ENCODE peak calls at places on chromosome 12, in eight cellular contexts. B, D, M, W, R, N, F and T are unnamed samples. For H3K4me1, the result is how much of the 10 kb centered on the place peaks cover.

GRCh38 chr12:91381309-91381804 is 198.7 kb upstream of the DCN start:
- DNase-seq in B (peak), N (peak), F (peak), D (peak), M (peak), R (no peak), W (peak), T (no peak)

GRCh38 chr12:124809878-124810277 is 53.8 kb downstream of the SCARB1 start:
- DNase-seq in B (peak), N (no peak), F (no peak), W (peak), M (no peak), D (no peak), R (no peak), T (no peak)

GRCh38 chr12:124764451-124764850 is 99.2 kb downstream of the SCARB1 start:
- DNase-seq in M (no peak), D (no peak), B (peak), R (no peak), W (peak), F (peak), N (no peak), T (no peak)

GRCh38 chr12:22626429-22626828 is 1.5 kb downstream of the ETNK1 start:
- DNase-seq in M (no peak), R (no peak), D (no peak), N (peak), W (peak), F (no peak), B (peak), T (no peak)

GRCh38 chr12:43349863-43350262 is 202.1 kb downstream of the ADAMTS20 start:
- DNase-seq in N (no peak), F (no peak), M (no peak), W (no peak), R (no peak), D (no peak), B (peak), T (no peak)

GRCh38 chr12:91893476-91893875 is 252.2 kb downstream of the BTG1 start:
- DNase-seq in R (no peak), W (no peak), B (no peak), F (no peak), D (no peak), N (no peak), M (no peak), T (no peak)

GRCh38 chr12:59626382-59626781 is 30.6 kb downstream of the SLC16A7 start:
- DNase-seq in M (no peak), W (peak), N (no peak), F (no peak), D (no peak), R (no peak), B (peak), T (no peak)

GRCh38 chr12:90729741-90730140 is 225.2 kb downstream of the CCER1 start:
- DNase-seq in R (no peak), M (no peak), D (no peak), W (peak), B (peak), N (no peak), F (no peak), T (no peak)

GRCh38 chr12:45590646-45591045 is 138.9 kb upstream of the ARID2 start:
- DNase-seq in W (no peak), R (no peak), B (no peak), F (no peak), N (no peak), M (no peak), D (no peak), T (no peak)

GRCh38 chr12:124837958-124838803 is 25.5 kb downstream of the SCARB1 start:
- DNase-seq in M (peak), R (peak), W (peak), D (no peak), N (no peak), F (peak), B (peak), T (peak)

GRCh38 chr12:45575417-45575816 is 154.1 kb upstream of the ARID2 start:
- DNase-seq in F (no peak), M (no peak), R (no peak), D (no peak), N (no peak), W (no peak), B (no peak), T (no peak)

GRCh38 chr12:64696065-64696741 is 63.0 kb downstream of the GNS start:
- DNase-seq in F (no peak), B (peak), M (no peak), W (peak), D (peak), N (no peak), R (peak), T (no peak)

GRCh38 chr12:12441051-12441807 is 84.4 kb downstream of the BORCS5 start:
- DNase-seq in D (no peak), R (no peak), F (no peak), W (no peak), N (no peak), M (no peak), B (no peak), T (no peak)

GRCh38 chr12:4899361-4899760 is 10.3 kb upstream of the KCNA1 start:
- DNase-seq in N (no peak), D (no peak), R (no peak), W (no peak), B (no peak), M (no peak), F (no peak), T (no peak)

GRCh38 chr12:122064034-122064777 is 14.3 kb upstream of the MLXIP start:
- DNase-seq in R (peak), N (peak), B (peak), W (peak), F (peak), D (peak), M (peak), T (peak)

DNA sequence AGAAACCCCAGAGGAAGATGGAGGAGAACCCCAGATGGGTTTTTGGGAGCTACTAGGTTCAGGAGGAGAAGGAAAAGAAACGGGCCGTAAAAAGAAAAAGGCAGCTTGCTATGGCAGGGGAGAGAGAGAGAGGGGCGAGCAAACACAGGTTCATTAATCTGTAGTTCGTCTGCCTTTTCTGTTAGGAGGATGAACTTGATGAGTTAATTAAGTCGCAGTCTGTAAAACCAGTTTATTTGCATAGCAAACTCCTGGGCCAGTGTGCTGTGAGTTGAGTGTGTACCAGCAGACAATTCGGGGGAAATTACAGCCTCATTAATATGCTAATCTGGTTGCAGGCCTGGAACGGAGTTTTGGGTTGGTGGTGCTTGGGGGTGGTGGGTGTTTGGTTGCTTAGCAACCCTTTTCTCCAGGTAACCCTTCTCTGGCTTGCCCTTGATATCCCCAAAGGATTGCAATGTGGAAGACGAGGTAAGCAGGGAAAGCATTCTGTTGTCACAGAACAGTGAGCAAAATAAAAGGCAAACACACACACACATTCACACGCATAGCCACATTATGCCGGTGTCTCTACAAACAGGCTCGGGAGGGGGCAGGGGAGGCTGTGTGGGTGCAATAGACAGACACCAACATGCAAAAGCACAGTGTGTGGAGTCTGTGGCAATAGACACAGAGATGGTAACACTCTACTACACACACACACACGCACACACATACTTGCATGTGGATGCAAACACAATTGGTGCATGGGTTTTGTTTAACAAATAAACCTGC is 29.2 kb upstream of the LHX5 start:
- DNase-seq in N (no peak), R (no peak), B (no peak), W (no peak), D (no peak), M (no peak), F (no peak), T (no peak)
- H3K4me1 ChIP-seq in N (under half), R (under half), B (under half), W (under half), D (under half), M (under half), F (under half), T (under half)

GRCh38 chr12:6327159-6327558 is 14.7 kb downstream of the TNFRSF1A start:
- DNase-seq in W (no peak), M (no peak), D (no peak), B (no peak), F (no peak), N (no peak), R (no peak), T (no peak)
- H3K27ac ChIP-seq in W (no peak), M (no peak), D (no peak), B (no peak), F (peak), N (no peak), R (no peak), T (peak)

DNA sequence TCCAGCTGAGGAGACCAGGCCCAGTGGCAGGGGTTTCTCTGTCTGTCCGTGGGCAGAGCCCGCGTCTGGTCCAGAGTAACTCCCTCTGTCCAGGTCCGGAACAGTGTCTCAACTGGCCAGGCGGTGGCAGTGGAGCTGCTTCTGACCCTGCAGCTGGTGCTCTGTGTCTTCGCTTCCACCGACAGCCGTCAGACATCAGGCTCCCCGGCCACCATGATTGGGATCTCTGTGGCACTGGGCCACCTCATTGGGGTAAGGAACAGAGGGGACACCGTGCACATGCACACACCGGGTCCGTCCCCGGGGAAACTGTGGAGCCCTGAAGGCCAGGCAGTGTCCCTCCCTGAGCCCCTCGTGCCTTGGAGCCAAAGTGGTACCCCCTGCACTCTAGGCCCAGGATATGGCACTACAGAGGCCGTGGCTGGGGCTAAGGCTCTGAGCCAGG is 1.5 kb downstream of the AQP6 start:
- DNase-seq in D (peak), F (peak), M (peak), R (peak), W (peak), N (no peak), B (peak), T (peak)
- TF ChIP-seq CTCF in D (peak), F (peak), M (peak), R (peak), W (peak), N (no peak), B (peak), T (peak)

GRCh38 chr12:110534811-110535210 is 32.7 kb downstream of the RAD9B start:
- DNase-seq in W (no peak), F (no peak), D (no peak), R (no peak), B (no peak), M (no peak), N (no peak), T (no peak)
- H3K4me1 ChIP-seq in W (under half), F (half or more), D (half or more), R (under half), B (under half), M (under half), N (half or more), T (half or more)

GRCh38 chr12:130482448-130482847 is 144.8 kb downstream of the PIWIL1 start:
- DNase-seq in N (no peak), F (no peak), D (no peak), W (no peak), R (no peak), B (no peak), M (no peak), T (no peak)

GRCh38 chr12:130480231-130480630 is 142.5 kb downstream of the PIWIL1 start:
- DNase-seq in M (no peak), N (no peak), R (no peak), F (no peak), W (no peak), D (no peak), B (no peak), T (no peak)

GRCh38 chr12:130481392-130481879 is 143.7 kb downstream of the PIWIL1 start:
- DNase-seq in R (no peak), F (no peak), N (peak), W (no peak), D (no peak), B (no peak), M (no peak), T (no peak)

GRCh38 chr12:130479401-130480125 is 141.9 kb downstream of the PIWIL1 start:
- DNase-seq in F (no peak), W (no peak), B (no peak), M (no peak), R (no peak), N (no peak), D (no peak), T (no peak)

GRCh38 chr12:130480887-130481286 is 143.2 kb downstream of the PIWIL1 start:
- DNase-seq in R (no peak), M (no peak), F (no peak), B (no peak), N (no peak), D (no peak), W (no peak), T (no peak)
- H3K27ac ChIP-seq in R (no peak), M (no peak), F (no peak), B (no peak), N (peak), D (no peak), W (no peak), T (no peak)

GRCh38 chr12:24393105-24393504 is 443.6 kb upstream of the SOX5 start:
- DNase-seq in R (no peak), M (no peak), B (no peak), F (no peak), N (no peak), W (no peak), D (no peak), T (no peak)

GRCh38 chr12:24398605-24399004 is 449.1 kb upstream of the SOX5 start:
- DNase-seq in R (no peak), W (no peak), F (no peak), N (no peak), D (no peak), B (peak), M (no peak), T (no peak)

GRCh38 chr12:24394246-24394645 is 444.8 kb upstream of the SOX5 start:
- DNase-seq in N (no peak), W (no peak), R (no peak), D (peak), B (no peak), M (no peak), F (no peak), T (no peak)

DNA sequence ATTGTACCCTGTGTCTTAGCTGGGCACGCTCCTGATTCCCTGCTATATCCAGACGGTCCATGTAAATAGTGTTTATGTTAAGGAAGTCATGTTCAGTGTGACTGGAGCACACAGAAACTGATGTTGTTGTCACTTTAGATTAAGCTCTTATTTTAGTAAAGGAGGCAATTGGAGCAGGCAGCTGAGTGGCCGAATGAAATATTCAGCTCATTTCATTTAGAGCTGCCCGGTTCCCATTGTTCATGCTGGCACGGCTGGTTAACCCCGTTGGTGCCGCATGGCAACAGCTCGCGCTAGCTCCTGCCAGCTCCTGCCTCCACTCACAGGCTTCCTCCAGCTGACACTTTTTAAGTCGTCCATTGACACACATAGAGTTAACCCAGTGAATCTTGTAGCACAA is 446.8 kb upstream of the SOX5 start:
- DNase-seq in N (no peak), R (no peak), B (no peak), F (no peak), D (no peak), M (no peak), W (no peak), T (no peak)
- TF ChIP-seq CTCF in N (no peak), R (no peak), B (no peak), F (no peak), D (no peak), M (no peak), W (no peak), T (no peak)

DNA sequence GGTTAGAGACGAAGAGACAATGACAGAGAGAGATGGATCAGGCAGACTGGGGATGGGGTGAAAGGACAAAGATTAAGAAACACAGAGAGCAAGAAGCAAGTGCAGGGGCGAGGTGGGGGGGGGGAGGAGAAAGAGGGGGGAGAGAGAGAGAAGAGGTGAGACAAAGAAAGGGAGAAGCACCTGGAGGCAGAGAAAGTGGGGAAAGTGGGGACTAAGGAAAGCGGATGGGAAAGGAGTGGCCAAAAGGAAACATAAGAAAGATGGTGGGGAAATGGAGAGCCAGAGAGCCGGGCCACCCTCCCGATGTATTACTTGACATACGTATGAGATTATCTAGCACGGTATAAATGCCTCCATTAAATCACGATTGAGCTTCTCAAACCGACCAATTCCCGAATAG is 18.5 kb upstream of the TBX3 start:
- DNase-seq in F (no peak), N (no peak), B (no peak), D (no peak), M (no peak), W (no peak), R (no peak), T (no peak)
- H3K4me1 ChIP-seq in F (under half), N (under half), B (under half), D (under half), M (under half), W (under half), R (under half), T (under half)

GRCh38 chr12:6912164-6912956 is 2.0 kb upstream of the ENO2 start:
- DNase-seq in M (no peak), D (no peak), F (no peak), N (no peak), R (no peak), W (no peak), B (no peak), T (no peak)
- H3K27ac ChIP-seq in M (no peak), D (no peak), F (no peak), N (no peak), R (no peak), W (no peak), B (no peak), T (no peak)

DNA sequence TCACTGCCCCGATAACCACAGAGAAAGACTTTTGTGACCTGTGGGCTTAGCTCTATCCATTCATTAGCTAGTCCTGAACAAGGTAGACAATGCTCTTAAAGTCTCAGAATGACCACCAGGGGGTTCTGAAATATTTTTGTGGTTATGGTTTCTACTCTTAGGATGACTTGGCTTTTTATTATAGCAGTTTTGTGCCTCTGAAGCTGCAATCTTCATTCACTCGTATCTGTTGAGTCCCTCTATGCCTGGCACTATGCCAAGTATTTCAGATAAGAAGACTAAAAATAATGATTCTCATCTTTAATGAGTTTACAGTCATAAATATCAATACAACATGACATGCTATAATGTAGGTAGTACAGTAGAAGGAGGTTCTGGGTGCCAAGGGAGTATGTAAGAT is 130.8 kb upstream of the TRHDE start:
- DNase-seq in W (peak), D (no peak), R (peak), B (peak), N (peak), M (no peak), F (no peak), T (no peak)
- TF ChIP-seq CTCF in W (peak), D (no peak), R (no peak), B (peak), N (peak), M (no peak), F (no peak), T (no peak)